ENCODE peak calls at places on chromosomes 16 and 17, in five cellular contexts. X, T, S, I and Y are unnamed samples.
A peak's percentile ranks its signal among the peaks of the same experiment; 100 is the strongest.

GRCh38 chr17:44915321-44915726 is at the start of gene GFAP:
- DNase-seq in X (no peak), T (no peak), S (peak; percentile 56), I (no peak), Y (no peak)

GRCh38 chr17:29344201-29344856 is 45.8 kb upstream of the TAOK1 start:
- DNase-seq in I (no peak), X (no peak), S (no peak), T (no peak), Y (no peak)

GRCh38 chr17:13051876-13052275 is 34.0 kb upstream of the ELAC2 start:
- DNase-seq in T (no peak), S (no peak), I (no peak), X (no peak), Y (no peak)

GRCh38 chr16:67504190-67505021 is 21.1 kb upstream of the AGRP start:
- DNase-seq in I (peak; percentile 54), T (no peak), S (peak; percentile 76), X (peak; percentile 28), Y (no peak)

GRCh38 chr16:87291944-87292343 is 25.2 kb downstream of the C16orf95 start:
- DNase-seq in X (no peak), I (no peak), S (no peak), T (no peak), Y (no peak)

GRCh38 chr16:8888951-8889892 is 7.1 kb downstream of the LITAFD start:
- DNase-seq in S (no peak), T (no peak), X (no peak), I (no peak), Y (no peak)

GRCh38 chr17:10879110-10879509 is 41.2 kb upstream of the PIRT start:
- DNase-seq in I (peak; percentile 19), S (no peak), T (peak; percentile 55), X (no peak), Y (peak; percentile 2)

GRCh38 chr16:50802000-50802399 is 60.1 kb downstream of the CYLD start:
- DNase-seq in S (no peak), I (no peak), T (no peak), X (peak; percentile 69), Y (peak; percentile 49)

GRCh38 chr17:72603346-72604242 is 482.8 kb downstream of the SOX9 start:
- DNase-seq in S (no peak), X (peak; percentile 96), T (no peak), I (no peak), Y (peak; percentile 44)

GRCh38 chr16:84406006-84406963 is 37.9 kb downstream of the ATP2C2 start:
- DNase-seq in S (no peak), I (no peak), T (no peak), X (no peak), Y (no peak)

GRCh38 chr17:4515501-4515900 is 16.8 kb downstream of the SPNS2 start:
- DNase-seq in I (no peak), X (no peak), T (no peak), S (no peak), Y (no peak)

GRCh38 chr16:88712362-88712979 is 6.2 kb downstream of the CTU2 start:
- DNase-seq in S (no peak), X (no peak), I (no peak), T (no peak), Y (no peak)

GRCh38 chr17:72360386-72360940 is 239.6 kb downstream of the SOX9 start:
- DNase-seq in S (no peak), T (no peak), I (no peak), X (no peak), Y (no peak)

GRCh38 chr17:64236827-64237403 is 26.1 kb downstream of the TEX2 start:
- DNase-seq in T (peak; percentile 18), I (no peak), X (peak; percentile 17), S (no peak), Y (no peak)

GRCh38 chr17:31327534-31328526 is 6.4 kb upstream of the EVI2A start:
- DNase-seq in X (peak; percentile 95), I (no peak), T (no peak), S (no peak), Y (peak; percentile 72)

GRCh38 chr16:88381820-88382451 is 823 bp upstream of the ZNF469 start:
- DNase-seq in S (peak; percentile 56), T (no peak), I (no peak), X (no peak), Y (no peak)

GRCh38 chr17:1077536-1078061 is 80.7 kb downstream of the TIMM22 start:
- DNase-seq in I (no peak), T (no peak), X (no peak), S (no peak), Y (no peak)
- H3K4me3 ChIP-seq in I (no peak overlapping the region), T (no peak overlapping the region), X (no peak overlapping the region), S (no peak overlapping the region), Y (no peak overlapping the region)

DNA sequence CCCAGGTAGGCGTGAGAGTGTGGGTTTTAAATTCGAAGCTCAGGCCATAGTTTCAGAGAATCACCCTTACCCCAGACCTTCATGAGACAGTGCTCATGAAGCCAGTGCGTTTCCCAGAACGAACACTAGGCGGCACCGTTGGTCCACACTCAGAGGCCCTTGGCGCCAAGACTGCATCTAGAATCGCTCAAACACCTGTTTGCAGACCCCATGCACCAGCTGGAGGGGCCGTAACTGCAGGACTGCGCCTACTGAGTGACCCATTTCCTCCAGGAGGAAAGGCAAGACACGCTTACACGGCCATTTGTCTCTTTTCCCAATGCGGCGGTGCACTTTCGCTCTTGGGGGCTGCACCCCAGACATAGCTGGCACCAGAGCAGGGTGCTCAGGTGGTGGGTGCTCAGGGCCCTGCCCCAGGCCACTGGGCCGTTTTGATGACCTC is 34.0 kb downstream of the ADGRG5 start:
- DNase-seq in S (peak; percentile 78), I (peak; percentile 73), X (peak; percentile 34), T (peak; percentile 83), Y (peak; percentile 74)
- TF ChIP-seq CTCF in S (peak; percentile 80), I (peak; percentile 95), X (peak; percentile 100), T (peak; percentile 99), Y (peak; percentile 99)

GRCh38 chr16:79629003-79629402 is 28.5 kb upstream of the MAF start:
- DNase-seq in I (no peak), X (no peak), T (peak; percentile 8), S (no peak), Y (no peak)
- H3K4me3 ChIP-seq in I (no peak overlapping the region), X (no peak overlapping the region), T (no peak overlapping the region), S (no peak overlapping the region), Y (no peak overlapping the region)

GRCh38 chr17:77553459-77554066 is 404.9 kb upstream of the TNRC6C start:
- DNase-seq in T (no peak), I (no peak), S (no peak), X (no peak), Y (no peak)

GRCh38 chr17:77556408-77557068 is 402.0 kb upstream of the TNRC6C start:
- DNase-seq in X (no peak), I (no peak), S (no peak), T (no peak), Y (no peak)

GRCh38 chr17:77555110-77555509 is 403.4 kb upstream of the TNRC6C start:
- DNase-seq in S (no peak), X (no peak), T (no peak), I (no peak), Y (no peak)

GRCh38 chr17:77558846-77559626 is 399.5 kb upstream of the TNRC6C start:
- DNase-seq in T (no peak), I (no peak), X (no peak), S (no peak), Y (no peak)

GRCh38 chr17:77555741-77556291 is 402.7 kb upstream of the TNRC6C start:
- DNase-seq in X (peak; percentile 43), T (no peak), I (no peak), S (no peak), Y (peak; percentile 43)
- TF ChIP-seq CTCF in X (no peak), T (no peak), I (no peak), S (no peak), Y (no peak)

GRCh38 chr17:79340771-79341528 is 266.3 kb downstream of the ENGASE start:
- DNase-seq in T (no peak), X (no peak), S (no peak), I (no peak), Y (no peak)
- H3K4me3 ChIP-seq in T (no peak overlapping the region), X (no peak overlapping the region), S (no peak overlapping the region), I (no peak overlapping the region), Y (no peak overlapping the region)

DNA sequence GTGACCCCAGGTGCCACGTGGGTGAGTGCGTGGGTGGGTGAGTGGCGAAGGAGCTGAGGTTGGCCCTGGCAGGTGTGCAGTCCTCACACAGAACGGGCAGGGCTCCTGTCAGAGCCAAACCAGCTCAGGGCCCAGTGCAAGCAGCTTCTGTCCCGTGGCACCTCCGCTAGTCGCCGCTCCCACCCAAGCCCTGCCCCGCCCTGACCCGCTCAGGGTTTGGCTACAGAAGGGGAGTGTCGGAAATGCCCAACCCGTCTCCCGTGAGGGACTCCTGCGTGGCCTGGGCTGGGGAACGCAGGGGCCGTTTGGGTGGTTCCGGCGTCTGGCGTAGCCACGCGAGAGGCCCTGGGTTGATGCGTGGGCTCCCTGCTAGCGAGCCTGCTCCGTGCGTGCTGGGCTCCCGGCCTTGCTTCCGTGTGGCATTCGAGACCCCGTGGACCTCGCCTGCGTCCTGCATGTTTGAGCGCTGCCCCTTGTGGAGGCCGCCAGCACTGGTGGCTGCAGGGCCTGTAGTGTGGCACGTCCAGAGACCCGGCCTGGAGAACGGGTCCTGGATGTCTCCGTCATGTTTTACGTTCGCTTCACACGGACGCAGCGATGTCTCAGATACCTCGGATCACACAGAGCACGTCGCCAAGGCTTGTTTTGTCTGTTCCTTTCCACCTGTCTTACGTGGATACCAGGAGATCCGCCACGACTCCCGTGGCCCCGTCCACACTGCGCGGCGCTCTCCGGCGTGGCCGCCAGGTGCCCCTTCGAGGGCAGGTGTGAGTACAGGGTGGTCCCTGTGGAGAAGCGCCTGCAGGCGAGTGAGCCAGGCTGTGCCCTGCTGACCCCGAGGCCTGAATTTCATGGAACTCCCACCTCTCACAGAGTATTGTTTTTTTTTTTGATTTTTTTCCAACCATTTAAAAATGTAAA is 10.2 kb downstream of the CAPN15 start:
- DNase-seq in I (no peak), X (no peak), T (no peak), S (no peak), Y (no peak)
- TF ChIP-seq CTCF in I (no peak), X (no peak), T (no peak), S (no peak), Y (peak; percentile 5)

GRCh38 chr16:890716-891352 is 80.0 kb downstream of the LMF1 start:
- DNase-seq in S (no peak), I (no peak), X (no peak), T (no peak), Y (no peak)

GRCh38 chr16:890217-890616 is 80.6 kb downstream of the LMF1 start:
- DNase-seq in I (peak; percentile 53), X (no peak), T (no peak), S (no peak), Y (no peak)

GRCh38 chr16:887846-888245 is 82.9 kb downstream of the LMF1 start:
- DNase-seq in S (no peak), T (no peak), I (no peak), X (no peak), Y (no peak)

GRCh38 chr16:889586-889985 is 81.2 kb downstream of the LMF1 start:
- DNase-seq in I (no peak), S (no peak), X (no peak), T (no peak), Y (no peak)

GRCh38 chr16:888901-889570 is 81.7 kb downstream of the LMF1 start:
- DNase-seq in I (no peak), X (no peak), T (peak; percentile 23), S (no peak), Y (no peak)
- H3K4me3 ChIP-seq in I (no peak overlapping the region), X (no peak overlapping the region), T (no peak overlapping the region), S (no peak overlapping the region), Y (no peak overlapping the region)

GRCh38 chr17:56718515-56718914 is 115.2 kb downstream of the C17orf67 start:
- DNase-seq in S (no peak), X (no peak), I (no peak), T (no peak), Y (no peak)
- TF ChIP-seq CTCF in S (no peak), X (no peak), I (no peak), T (no peak), Y (no peak)

GRCh38 chr17:51164911-51165679 is 1.1 kb upstream of the NME2 start:
- DNase-seq in T (peak; percentile 36), X (peak; percentile 13), S (no peak), I (no peak), Y (no peak)
- H3K4me3 ChIP-seq in T (peak overlapping the region; percentile 72), X (no peak overlapping the region), S (peak overlapping the region; percentile 98), I (peak overlapping the region; percentile 99), Y (no peak overlapping the region)